ENCODE peak calls at places on chromosomes 7 and 10, in six cellular contexts. B is H9, Y is astrocyte, E is PC-3, U is NT2/D1, C is MM.1S. P is an unnamed sample.

GRCh38 chr10:13990392-13990805 is 340.3 kb downstream of the FRMD4A start:
- DNase-seq in B (no peak), Y (no peak), E (no peak), U (no peak), C (no peak), P (peak; percentile 91)

GRCh38 chr10:69455009-69455763 is 3.9 kb downstream of the TSPAN15 start:
- DNase-seq in B (no peak), Y (no peak), E (no peak), U (no peak), C (no peak), P (no peak)

GRCh38 chr7:220151-220841 is 27.9 kb downstream of the FAM20C start:
- DNase-seq in B (peak; percentile 83), Y (no peak), E (no peak), U (peak; percentile 42), C (no peak), P (no peak)

GRCh38 chr10:60182691-60183090 is 207.0 kb downstream of the ANK3 start:
- DNase-seq in B (no peak), Y (peak; percentile 57), E (peak; percentile 26), U (no peak), C (no peak), P (peak; percentile 20)

GRCh38 chr10:125035136-125035535 is 93.2 kb downstream of the ZRANB1 start:
- DNase-seq in B (no peak), Y (peak; percentile 98), E (peak; percentile 90), U (no peak), C (no peak), P (peak; percentile 55)

GRCh38 chr7:30795161-30795943 is 24.1 kb downstream of the MINDY4 start:
- DNase-seq in B (no peak), Y (no peak), E (peak; percentile 69), U (no peak), C (peak; percentile 41), P (no peak)

GRCh38 chr10:99926925-99927718 is 82.6 kb downstream of the DNMBP start:
- DNase-seq in B (no peak), Y (peak; percentile 63), E (peak; percentile 40), U (no peak), C (no peak), P (peak; percentile 91)

GRCh38 chr10:71333154-71333887 is 14.3 kb downstream of the SLC29A3 start:
- DNase-seq in B (no peak), Y (no peak), E (no peak), U (no peak), C (no peak), P (no peak)

GRCh38 chr10:53690556-53691240 is 918.1 kb upstream of the MBL2 start:
- DNase-seq in B (no peak), Y (no peak), E (no peak), U (no peak), C (no peak), P (peak; percentile 31)

GRCh38 chr10:27240891-27241639 is 468 bp upstream of the ACBD5 start:
- DNase-seq in B (peak; percentile 55), Y (peak; percentile 5), E (peak; percentile 13), U (peak; percentile 20), C (peak; percentile 37), P (peak; percentile 38)

GRCh38 chr10:6164271-6165095 is 38.2 kb upstream of the PFKFB3 start:
- DNase-seq in B (no peak), Y (no peak), E (no peak), U (no peak), C (no peak), P (peak; percentile 19)

GRCh38 chr7:105118612-105119600 is 104.9 kb downstream of the KMT2E start:
- DNase-seq in B (no peak), Y (no peak), E (no peak), U (no peak), C (no peak), P (no peak)

GRCh38 chr10:110530131-110530831 is 32.6 kb downstream of the DUSP5 start:
- DNase-seq in B (peak; percentile 92), Y (peak; percentile 47), E (peak; percentile 61), U (peak; percentile 40), C (no peak), P (no peak)

GRCh38 chr10:92830478-92831389 is 17.6 kb upstream of the EXOC6 start:
- DNase-seq in B (no peak), Y (no peak), E (no peak), U (no peak), C (no peak), P (peak; percentile 91)

GRCh38 chr7:47576909-47577255 is 5.0 kb downstream of the TNS3 start:
- DNase-seq in B (no peak), Y (no peak), E (no peak), U (no peak), C (no peak), P (no peak)

GRCh38 chr7:128858380-128859231 is 4.0 kb upstream of the ATP6V1F start:
- DNase-seq in B (no peak), Y (no peak), E (no peak), U (no peak), C (no peak), P (no peak)

GRCh38 chr10:97895084-97895483 is 45.4 kb downstream of the GOLGA7B start:
- DNase-seq in B (no peak), Y (no peak), E (no peak), U (no peak), C (no peak), P (no peak)

GRCh38 chr10:48504141-48504885 is 100.6 kb downstream of the ARHGAP22 start:
- DNase-seq in B (no peak), Y (no peak), E (no peak), U (no peak), C (no peak), P (no peak)

GRCh38 chr10:43043773-43044394 is 33.0 kb upstream of the RET start:
- DNase-seq in B (peak; percentile 28), Y (no peak), E (no peak), U (no peak), C (no peak), P (no peak)

GRCh38 chr7:27141591-27142561 is 1.6 kb downstream of the HOXA5 start:
- DNase-seq in B (peak; percentile 67), Y (no peak), E (no peak), U (peak; percentile 48), C (no peak), P (no peak)
- H3K9ac ChIP-seq in B (no peak overlapping the region), Y (peak overlapping the region; percentile 63), E (no peak overlapping the region), U (peak overlapping the region; percentile 76), C (no peak overlapping the region), P (peak overlapping the region; percentile 84)

GRCh38 chr10:88527245-88527644 is 55.9 kb downstream of the RNLS start:
- DNase-seq in B (no peak), Y (no peak), E (no peak), U (no peak), C (no peak), P (no peak)

GRCh38 chr10:88522715-88523114 is 60.4 kb downstream of the RNLS start:
- DNase-seq in B (no peak), Y (no peak), E (no peak), U (no peak), C (no peak), P (no peak)

GRCh38 chr10:88523739-88524400 is 59.2 kb downstream of the RNLS start:
- DNase-seq in B (no peak), Y (no peak), E (no peak), U (no peak), C (no peak), P (no peak)

GRCh38 chr10:88525371-88526079 is 57.6 kb downstream of the RNLS start:
- DNase-seq in B (no peak), Y (peak; percentile 81), E (no peak), U (no peak), C (no peak), P (peak; percentile 86)

GRCh38 chr10:88521806-88522205 is 61.3 kb downstream of the RNLS start:
- DNase-seq in B (no peak), Y (no peak), E (no peak), U (no peak), C (no peak), P (no peak)
- H3K9ac ChIP-seq in B (no peak overlapping the region), Y (no peak overlapping the region), E (no peak overlapping the region), U (no peak overlapping the region), C (no peak overlapping the region), P (no peak overlapping the region)

GRCh38 chr10:15097011-15097812 is at the start of gene RPP38:
- DNase-seq in B (peak; percentile 96), Y (peak; percentile 81), E (peak; percentile 85), U (peak; percentile 75), C (peak; percentile 96), P (peak; percentile 97)
- H3K9ac ChIP-seq in B (peak within 1 kb of the TSS; percentile 94), Y (peak within 1 kb of the TSS; percentile 98), E (peak within 1 kb of the TSS; percentile 98), U (peak within 1 kb of the TSS; percentile 96), C (peak within 1 kb of the TSS; percentile 96), P (peak within 1 kb of the TSS; percentile 85)

GRCh38 chr10:132420469-132421376 is 23.7 kb downstream of the PWWP2B start:
- DNase-seq in B (no peak), Y (no peak), E (peak; percentile 53), U (no peak), C (no peak), P (no peak)

GRCh38 chr10:132417249-132417878 is 20.4 kb downstream of the PWWP2B start:
- DNase-seq in B (no peak), Y (no peak), E (no peak), U (no peak), C (no peak), P (no peak)

GRCh38 chr10:132417957-132418441 is 21.0 kb downstream of the PWWP2B start:
- DNase-seq in B (no peak), Y (no peak), E (no peak), U (no peak), C (no peak), P (peak; percentile 32)

GRCh38 chr10:132419631-132420468 is 22.9 kb downstream of the PWWP2B start:
- DNase-seq in B (peak; percentile 68), Y (no peak), E (no peak), U (no peak), C (no peak), P (no peak)

DNA sequence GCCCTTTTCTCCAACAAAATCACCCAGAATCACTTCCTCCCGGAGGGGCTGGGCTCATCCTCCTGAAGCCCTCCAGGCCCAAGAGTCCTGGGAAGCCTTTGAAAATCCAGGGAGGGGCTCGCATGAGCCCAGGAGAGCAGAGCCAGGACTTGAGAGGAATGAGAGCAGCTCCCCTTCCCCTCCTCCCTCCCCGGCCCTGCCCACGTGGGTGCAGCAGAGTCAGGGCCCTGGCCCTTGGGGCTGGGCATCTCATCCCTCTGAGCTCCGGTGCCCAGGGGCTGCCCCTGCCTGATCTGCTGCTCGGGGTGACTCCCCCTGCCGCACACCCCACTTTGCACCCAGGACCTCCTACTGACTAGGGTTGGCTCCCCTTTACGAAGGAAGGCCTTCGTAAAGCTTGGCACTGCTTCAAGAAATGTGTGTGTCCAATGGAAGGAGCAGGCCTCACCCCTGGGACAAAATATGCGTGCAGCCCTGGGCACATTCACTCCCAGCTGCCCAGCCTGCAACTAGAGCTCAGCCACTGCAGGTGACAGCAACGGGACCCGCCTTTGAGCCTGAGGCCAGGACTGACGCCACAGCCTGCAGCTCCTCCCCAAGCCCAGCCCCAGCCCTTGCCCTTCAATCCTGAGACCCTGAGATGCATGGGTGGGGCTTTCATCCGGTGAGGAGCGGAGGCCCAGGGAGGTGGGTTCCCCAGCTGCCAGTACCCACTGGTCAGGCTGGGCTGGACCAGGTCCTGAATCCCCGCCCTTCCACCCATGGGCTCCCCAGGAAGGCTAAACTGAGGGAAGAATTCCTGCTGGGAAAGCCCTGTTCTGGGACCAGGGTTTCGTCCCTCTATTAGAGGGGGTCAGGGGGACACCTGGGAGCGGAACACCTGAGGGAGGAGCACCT is 21.8 kb downstream of the PWWP2B start:
- DNase-seq in B (peak; percentile 98), Y (no peak), E (peak; percentile 79), U (no peak), C (no peak), P (no peak)
- H3K9ac ChIP-seq in B (no peak overlapping the region), Y (no peak overlapping the region), E (peak overlapping the region; percentile 67), U (peak overlapping the region; percentile 61), C (no peak overlapping the region), P (no peak overlapping the region)

DNA sequence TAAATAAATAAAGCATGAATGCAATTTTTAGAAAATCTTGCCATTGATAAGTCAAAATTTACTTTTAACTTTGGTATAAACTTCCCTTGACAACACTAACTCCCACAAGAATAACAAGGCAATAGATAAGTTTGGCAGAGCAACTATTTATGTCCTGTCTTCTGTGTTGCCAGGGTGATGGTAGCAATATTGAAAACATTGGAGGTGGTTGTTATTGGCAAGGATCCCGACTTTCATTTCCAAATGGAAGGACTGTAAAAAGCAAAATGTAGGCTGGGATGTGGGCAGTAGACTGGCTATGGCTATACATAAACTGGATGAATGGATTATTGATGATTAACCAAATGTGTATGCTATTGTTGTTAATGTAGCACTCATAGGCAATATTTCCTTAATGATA is 134.9 kb upstream of the CACNA2D1 start:
- DNase-seq in B (no peak), Y (peak; percentile 41), E (no peak), U (no peak), C (no peak), P (peak; percentile 92)
- H3K9ac ChIP-seq in B (no peak overlapping the region), Y (no peak overlapping the region), E (no peak overlapping the region), U (no peak overlapping the region), C (no peak overlapping the region), P (no peak overlapping the region)